ENCODE peak calls at places on chromosome 4, in five cellular contexts. One of them, this sample, is unnamed.

GRCh38 chr4:38313999-38314561 is 349.9 kb upstream of the KLF3 start:
- DNase-seq in left ventricle myocardium inferior: no peak
- DNase-seq in transverse colon: peak; percentile 71
- DNase-seq in tibial nerve: no peak
- DNase-seq in H1: no peak
- DNase-seq in this sample: no peak

GRCh38 chr4:170769857-170770256 is 680.1 kb upstream of the AADAT start:
- DNase-seq in left ventricle myocardium inferior: no peak
- DNase-seq in transverse colon: no peak
- DNase-seq in tibial nerve: no peak
- DNase-seq in H1: no peak
- DNase-seq in this sample: no peak

GRCh38 chr4:38024203-38024504 is 64.0 kb downstream of the PTTG2 start:
- DNase-seq in left ventricle myocardium inferior: no peak
- DNase-seq in transverse colon: no peak
- DNase-seq in tibial nerve: no peak
- DNase-seq in H1: no peak
- DNase-seq in this sample: no peak

GRCh38 chr4:18106620-18107019 is 85.1 kb upstream of the LCORL start:
- DNase-seq in left ventricle myocardium inferior: no peak
- DNase-seq in transverse colon: peak; percentile 61
- DNase-seq in tibial nerve: no peak
- DNase-seq in H1: no peak
- DNase-seq in this sample: no peak

GRCh38 chr4:30380404-30380998 is 339.7 kb upstream of the PCDH7 start:
- DNase-seq in left ventricle myocardium inferior: no peak
- DNase-seq in transverse colon: peak; percentile 28
- DNase-seq in tibial nerve: no peak
- DNase-seq in H1: peak; percentile 47
- DNase-seq in this sample: no peak

GRCh38 chr4:131488772-131489171 is 1660.3 kb upstream of the PCDH10 start:
- DNase-seq in left ventricle myocardium inferior: no peak
- DNase-seq in transverse colon: no peak
- DNase-seq in tibial nerve: no peak
- DNase-seq in H1: no peak
- DNase-seq in this sample: no peak

GRCh38 chr4:26856906-26857277 is 3.7 kb upstream of the STIM2 start:
- DNase-seq in left ventricle myocardium inferior: no peak
- DNase-seq in transverse colon: no peak
- DNase-seq in tibial nerve: no peak
- DNase-seq in H1: no peak
- DNase-seq in this sample: no peak

GRCh38 chr4:153398713-153399112 is 54.2 kb downstream of the MND1 start:
- DNase-seq in left ventricle myocardium inferior: no peak
- DNase-seq in transverse colon: no peak
- DNase-seq in tibial nerve: no peak
- DNase-seq in H1: no peak
- DNase-seq in this sample: no peak

GRCh38 chr4:95181446-95182306 is 367.1 kb downstream of the UNC5C start:
- DNase-seq in left ventricle myocardium inferior: no peak
- DNase-seq in transverse colon: no peak
- DNase-seq in tibial nerve: no peak
- DNase-seq in H1: no peak
- DNase-seq in this sample: no peak

GRCh38 chr4:151540728-151541437 is 131.9 kb downstream of the FHIP1A start:
- DNase-seq in left ventricle myocardium inferior: no peak
- DNase-seq in transverse colon: peak; percentile 43
- DNase-seq in tibial nerve: no peak
- DNase-seq in H1: no peak
- DNase-seq in this sample: no peak

GRCh38 chr4:120843840-120844527 is 78.5 kb downstream of the PRDM5 start:
- DNase-seq in left ventricle myocardium inferior: peak; percentile 16
- DNase-seq in transverse colon: peak; percentile 58
- DNase-seq in tibial nerve: no peak
- DNase-seq in H1: peak; percentile 13
- DNase-seq in this sample: no peak

GRCh38 chr4:119025916-119026661 is 109.5 kb upstream of the MYOZ2 start:
- DNase-seq in left ventricle myocardium inferior: no peak
- DNase-seq in transverse colon: peak; percentile 27
- DNase-seq in tibial nerve: no peak
- DNase-seq in H1: no peak
- DNase-seq in this sample: no peak

GRCh38 chr4:152660526-152660925 is 19.3 kb downstream of the TMEM154 start:
- DNase-seq in left ventricle myocardium inferior: no peak
- DNase-seq in transverse colon: no peak
- DNase-seq in tibial nerve: no peak
- DNase-seq in H1: no peak
- DNase-seq in this sample: no peak

GRCh38 chr4:68416591-68416990 is 30.7 kb upstream of the TMPRSS11E start:
- DNase-seq in left ventricle myocardium inferior: no peak
- DNase-seq in transverse colon: no peak
- DNase-seq in tibial nerve: no peak
- DNase-seq in H1: no peak
- DNase-seq in this sample: no peak

GRCh38 chr4:37685211-37685725 is 908 bp downstream of the RELL1 start:
- DNase-seq in left ventricle myocardium inferior: no peak
- DNase-seq in transverse colon: peak; percentile 29
- DNase-seq in tibial nerve: no peak
- DNase-seq in H1: no peak
- DNase-seq in this sample: no peak

GRCh38 chr4:55303818-55304217 is 42.2 kb upstream of the SRD5A3 start:
- DNase-seq in left ventricle myocardium inferior: no peak
- DNase-seq in transverse colon: no peak
- DNase-seq in tibial nerve: no peak
- DNase-seq in H1: no peak
- DNase-seq in this sample: no peak

GRCh38 chr4:147786031-147786430 is 54.1 kb downstream of the ARHGAP10 start:
- DNase-seq in left ventricle myocardium inferior: no peak
- DNase-seq in transverse colon: no peak
- DNase-seq in tibial nerve: no peak
- DNase-seq in H1: no peak
- DNase-seq in this sample: no peak

GRCh38 chr4:84582988-84583870 is at the start of gene CDS1:
- DNase-seq in left ventricle myocardium inferior: peak; percentile 14
- DNase-seq in transverse colon: peak; percentile 84
- DNase-seq in tibial nerve: no peak
- DNase-seq in H1: no peak
- DNase-seq in this sample: peak; percentile 77

GRCh38 chr4:15303052-15303641 is 124.7 kb upstream of the C1QTNF7 start:
- DNase-seq in left ventricle myocardium inferior: no peak
- DNase-seq in transverse colon: no peak
- DNase-seq in tibial nerve: no peak
- DNase-seq in H1: no peak
- DNase-seq in this sample: no peak

GRCh38 chr4:89056953-89057398 is at the start of gene FAM13A:
- DNase-seq in left ventricle myocardium inferior: peak; percentile 68
- DNase-seq in transverse colon: peak; percentile 72
- DNase-seq in tibial nerve: peak; percentile 68
- DNase-seq in H1: peak; percentile 27
- DNase-seq in this sample: peak; percentile 87

GRCh38 chr4:133186845-133187244 is 37.8 kb downstream of the PCDH10 start:
- DNase-seq in left ventricle myocardium inferior: no peak
- DNase-seq in transverse colon: no peak
- DNase-seq in tibial nerve: no peak
- DNase-seq in H1: no peak
- DNase-seq in this sample: peak; percentile 51

GRCh38 chr4:183611210-183611830 is 47.7 kb downstream of the RWDD4 start:
- DNase-seq in left ventricle myocardium inferior: no peak
- DNase-seq in transverse colon: no peak
- DNase-seq in tibial nerve: no peak
- DNase-seq in H1: no peak
- DNase-seq in this sample: no peak

GRCh38 chr4:35151816-35152572 is 1092.3 kb downstream of the ARAP2 start:
- DNase-seq in left ventricle myocardium inferior: no peak
- DNase-seq in transverse colon: no peak
- DNase-seq in tibial nerve: no peak
- DNase-seq in H1: peak; percentile 7
- DNase-seq in this sample: no peak

GRCh38 chr4:45453258-45453841 is 670.5 kb downstream of the GABRG1 start:
- DNase-seq in left ventricle myocardium inferior: no peak
- DNase-seq in transverse colon: no peak
- DNase-seq in tibial nerve: no peak
- DNase-seq in H1: no peak
- DNase-seq in this sample: no peak

GRCh38 chr4:85398276-85398675 is 76.7 kb upstream of the ARHGAP24 start:
- DNase-seq in left ventricle myocardium inferior: no peak
- DNase-seq in transverse colon: no peak
- DNase-seq in tibial nerve: no peak
- DNase-seq in H1: no peak
- DNase-seq in this sample: no peak

GRCh38 chr4:68476191-68476590 is 28.9 kb downstream of the TMPRSS11E start:
- DNase-seq in left ventricle myocardium inferior: no peak
- DNase-seq in transverse colon: no peak
- DNase-seq in tibial nerve: no peak
- DNase-seq in H1: no peak
- DNase-seq in this sample: no peak

GRCh38 chr4:40307627-40308497 is 27.3 kb upstream of the CHRNA9 start:
- DNase-seq in left ventricle myocardium inferior: peak; percentile 18
- DNase-seq in transverse colon: peak; percentile 65
- DNase-seq in tibial nerve: no peak
- DNase-seq in H1: no peak
- DNase-seq in this sample: no peak

GRCh38 chr4:114273246-114273645 is 293.8 kb upstream of the ARSJ start:
- DNase-seq in left ventricle myocardium inferior: no peak
- DNase-seq in transverse colon: no peak
- DNase-seq in tibial nerve: no peak
- DNase-seq in H1: no peak
- DNase-seq in this sample: no peak

GRCh38 chr4:147749811-147750321 is 18.0 kb downstream of the ARHGAP10 start:
- DNase-seq in left ventricle myocardium inferior: no peak
- DNase-seq in transverse colon: no peak
- DNase-seq in tibial nerve: no peak
- DNase-seq in H1: no peak
- DNase-seq in this sample: no peak

GRCh38 chr4:13264126-13264525 is 220.0 kb downstream of the RAB28 start:
- DNase-seq in left ventricle myocardium inferior: no peak
- DNase-seq in transverse colon: no peak
- DNase-seq in tibial nerve: no peak
- DNase-seq in H1: no peak
- DNase-seq in this sample: no peak

GRCh38 chr4:124061413-124061812 is 651.1 kb downstream of the ANKRD50 start:
- DNase-seq in left ventricle myocardium inferior: no peak
- DNase-seq in transverse colon: no peak
- DNase-seq in tibial nerve: no peak
- DNase-seq in H1: no peak
- DNase-seq in this sample: no peak

GRCh38 chr4:181566490-181566889 is 676.7 kb upstream of the TENM3 start:
- DNase-seq in left ventricle myocardium inferior: peak; percentile 19
- DNase-seq in transverse colon: no peak
- DNase-seq in tibial nerve: no peak
- DNase-seq in H1: no peak
- DNase-seq in this sample: no peak

GRCh38 chr4:155667538-155668511 is 1.2 kb downstream of the GUCY1A1 start:
- DNase-seq in left ventricle myocardium inferior: peak; percentile 61
- DNase-seq in transverse colon: peak; percentile 35
- DNase-seq in tibial nerve: no peak
- DNase-seq in H1: no peak
- DNase-seq in this sample: peak; percentile 75

GRCh38 chr4:107906458-107907100 is 24.8 kb upstream of the CYP2U1 start:
- DNase-seq in left ventricle myocardium inferior: no peak
- DNase-seq in transverse colon: no peak
- DNase-seq in tibial nerve: no peak
- DNase-seq in H1: peak; percentile 39
- DNase-seq in this sample: no peak

DNA sequence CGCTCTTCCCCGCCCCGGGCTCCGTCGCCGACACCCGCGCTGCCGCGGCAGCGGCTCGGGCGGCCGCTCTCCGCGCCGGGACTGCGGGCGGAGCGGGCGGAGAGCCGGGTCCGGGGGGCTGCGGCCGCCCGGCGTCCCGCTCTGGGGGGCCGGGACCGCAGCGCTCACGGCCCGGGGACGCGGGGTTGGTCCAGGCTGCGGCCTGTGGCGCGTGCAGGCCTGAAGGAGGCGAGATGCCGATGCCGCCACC is 492 bp downstream of the GALNT7 start:
- DNase-seq in left ventricle myocardium inferior: no peak
- DNase-seq in transverse colon: no peak
- DNase-seq in tibial nerve: no peak
- DNase-seq in H1: no peak
- DNase-seq in this sample: no peak
- H3K4me3 ChIP-seq in left ventricle myocardium inferior: peak overlapping the region; percentile 83
- H3K4me3 ChIP-seq in transverse colon: peak overlapping the region; percentile 91
- H3K4me3 ChIP-seq in tibial nerve: peak overlapping the region; percentile 93
- H3K4me3 ChIP-seq in H1: peak overlapping the region; percentile 86
- H3K4me3 ChIP-seq in this sample: peak overlapping the region; percentile 83

GRCh38 chr4:76626686-76627465 is 191.8 kb downstream of the SHROOM3 start:
- DNase-seq in left ventricle myocardium inferior: no peak
- DNase-seq in transverse colon: no peak
- DNase-seq in tibial nerve: no peak
- DNase-seq in H1: no peak
- DNase-seq in this sample: no peak
- H3K27ac ChIP-seq in left ventricle myocardium inferior: no peak overlapping the region
- H3K27ac ChIP-seq in transverse colon: peak overlapping the region; percentile 84
- H3K27ac ChIP-seq in tibial nerve: no peak overlapping the region
- H3K27ac ChIP-seq in H1: no peak overlapping the region
- H3K27ac ChIP-seq in this sample: peak overlapping the region; percentile 88

DNA sequence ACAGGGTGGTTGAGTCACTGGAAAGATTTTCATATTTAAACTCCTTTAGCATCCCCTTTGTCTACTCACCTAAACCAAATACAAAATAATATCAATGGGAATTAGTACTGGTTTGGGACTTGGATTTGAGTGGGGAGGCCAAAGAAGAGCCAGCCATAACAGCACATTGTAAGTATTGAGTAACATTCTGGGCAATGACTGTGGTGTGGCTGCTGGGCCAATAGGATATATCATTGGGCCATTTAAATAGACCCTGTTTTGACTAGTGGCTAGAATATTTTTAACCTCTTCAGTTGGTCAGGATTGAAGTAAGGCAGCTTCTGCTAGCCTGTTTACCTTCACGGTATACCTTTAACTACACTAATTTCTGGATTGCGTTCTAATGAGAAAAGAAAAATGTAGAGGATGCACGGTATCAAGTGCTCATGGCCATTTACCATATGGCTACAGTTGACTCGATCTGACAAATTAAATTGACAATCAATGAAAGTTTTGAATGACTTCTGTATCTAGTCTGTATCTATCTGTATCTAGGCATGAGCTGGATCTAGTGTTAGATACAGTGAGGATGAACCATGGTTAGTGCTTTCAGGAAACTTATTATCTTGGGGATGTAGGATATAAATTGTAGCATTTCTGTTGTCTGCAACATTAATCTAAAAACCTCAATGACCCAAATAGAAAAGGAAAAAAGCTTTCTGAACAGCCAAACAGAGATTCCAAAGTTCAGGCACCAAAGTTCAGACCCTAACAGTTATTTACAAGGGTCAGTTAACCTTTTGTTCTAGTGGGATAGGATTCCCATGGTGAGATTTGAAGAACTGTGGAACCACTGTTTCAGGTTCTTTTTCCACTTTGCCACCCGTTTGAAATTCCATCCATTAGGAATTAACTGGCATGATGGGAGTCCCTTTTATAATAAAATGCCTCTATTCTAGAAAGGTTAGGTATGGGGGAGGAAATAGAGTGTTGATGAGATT is 6.8 kb upstream of the ALB start:
- DNase-seq in left ventricle myocardium inferior: no peak
- DNase-seq in transverse colon: no peak
- DNase-seq in tibial nerve: no peak
- DNase-seq in H1: no peak
- DNase-seq in this sample: no peak
- H3K4me3 ChIP-seq in left ventricle myocardium inferior: no peak overlapping the region
- H3K4me3 ChIP-seq in transverse colon: no peak overlapping the region
- H3K4me3 ChIP-seq in tibial nerve: no peak overlapping the region
- H3K4me3 ChIP-seq in H1: no peak overlapping the region
- H3K4me3 ChIP-seq in this sample: no peak overlapping the region

GRCh38 chr4:25299476-25300203 is 12.9 kb upstream of the ZCCHC4 start:
- DNase-seq in left ventricle myocardium inferior: no peak
- DNase-seq in transverse colon: peak; percentile 51
- DNase-seq in tibial nerve: no peak
- DNase-seq in H1: no peak
- DNase-seq in this sample: no peak
- H3K27ac ChIP-seq in left ventricle myocardium inferior: no peak overlapping the region
- H3K27ac ChIP-seq in transverse colon: peak overlapping the region; percentile 55
- H3K27ac ChIP-seq in tibial nerve: no peak overlapping the region
- H3K27ac ChIP-seq in H1: no peak overlapping the region
- H3K27ac ChIP-seq in this sample: no peak overlapping the region

This sample was measured in aorta.